ENCODE peak calls at places on chromosomes 4 and X, in four cellular contexts. R, J, Y and K are unnamed samples.

GRCh38 chr4:86451560-86452322 is 91.9 kb upstream of the MAPK10 start:
- DNase-seq in R (no peak), Y (peak; percentile 59), J (no peak), K (no peak)

GRCh38 chr4:71290481-71290880 is 48.3 kb upstream of the SLC4A4 start:
- DNase-seq in J (no peak), R (no peak), Y (no peak), K (no peak)

GRCh38 chr4:147772056-147772455 is 40.2 kb downstream of the ARHGAP10 start:
- DNase-seq in J (no peak), R (no peak), Y (no peak), K (no peak)

GRCh38 chr4:87974856-87975462 is 555 bp upstream of the SPP1 start:
- DNase-seq in R (no peak), J (no peak), Y (peak; percentile 71), K (no peak)

GRCh38 chr4:178752954-178753525 is 1310.8 kb upstream of the AGA start:
- DNase-seq in R (no peak), J (no peak), Y (peak; percentile 76), K (no peak)

GRCh38 chr4:153153339-153153851 is 50.8 kb upstream of the TRIM2 start:
- DNase-seq in Y (no peak), J (peak; percentile 30), R (no peak), K (peak; percentile 57)

GRCh38 chrX:41734530-41734929 is 10.5 kb downstream of the GPR82 start:
- DNase-seq in Y (peak; percentile 55), J (no peak), R (no peak), K (no peak)

GRCh38 chrX:107714196-107714811 is 61.3 kb downstream of the TSC22D3 start:
- DNase-seq in J (no peak), Y (peak; percentile 72), R (no peak), K (no peak)

GRCh38 chr4:76723373-76723772 is 174.6 kb downstream of the SOWAHB start:
- DNase-seq in R (no peak), Y (no peak), J (no peak), K (no peak)

GRCh38 chr4:24736066-24736465 is 59.3 kb upstream of the SOD3 start:
- DNase-seq in R (no peak), J (no peak), Y (peak; percentile 74), K (no peak)

GRCh38 chr4:3464911-3465697 is 2.0 kb downstream of the DOK7 start:
- DNase-seq in R (no peak), J (peak; percentile 7), Y (no peak), K (no peak)

GRCh38 chr4:140049924-140050681 is 103.9 kb downstream of the MAML3 start:
- DNase-seq in J (no peak), Y (peak; percentile 78), R (no peak), K (no peak)
- TF ChIP-seq CTCF in J (peak; percentile 40), Y (peak; percentile 81), R (no peak), K (peak; percentile 60)

GRCh38 chrX:133177202-133177601 is 41.0 kb downstream of the TFDP3 start:
- DNase-seq in R (no peak), Y (no peak), J (no peak), K (no peak)
- H3K27me3 ChIP-seq in R (peaks cover 28% of the 10 kb centered on the region), Y (no peaks in the 10 kb centered on the region), J (no peaks in the 10 kb centered on the region), K (peaks cover 8% of the 10 kb centered on the region)

GRCh38 chr4:1459081-1459480 is 52.8 kb upstream of the NKX1-1 start:
- DNase-seq in J (no peak), R (no peak), Y (peak; percentile 67), K (peak; percentile 31)
- H3K4me3 ChIP-seq in J (no peak overlapping the region), R (no peak overlapping the region), Y (no peak overlapping the region), K (no peak overlapping the region)

GRCh38 chr4:146095091-146095690 is 80.3 kb upstream of the LSM6 start:
- DNase-seq in J (no peak), Y (peak; percentile 76), R (no peak), K (no peak)
- TF ChIP-seq CTCF in J (peak; percentile 66), Y (peak; percentile 94), R (no peak), K (peak; percentile 69)

GRCh38 chrX:25002658-25003015 is 13.1 kb downstream of the ARX start:
- DNase-seq in Y (peak; percentile 67), J (no peak), R (no peak), K (no peak)

GRCh38 chrX:25003066-25003849 is 12.5 kb downstream of the ARX start:
- DNase-seq in Y (peak; percentile 87), J (no peak), R (no peak), K (no peak)

GRCh38 chrX:25004485-25005032 is 11.2 kb downstream of the ARX start:
- DNase-seq in J (no peak), Y (peak; percentile 81), R (no peak), K (no peak)

GRCh38 chrX:25004040-25004439 is 11.7 kb downstream of the ARX start:
- DNase-seq in J (no peak), Y (no peak), R (no peak), K (no peak)

DNA sequence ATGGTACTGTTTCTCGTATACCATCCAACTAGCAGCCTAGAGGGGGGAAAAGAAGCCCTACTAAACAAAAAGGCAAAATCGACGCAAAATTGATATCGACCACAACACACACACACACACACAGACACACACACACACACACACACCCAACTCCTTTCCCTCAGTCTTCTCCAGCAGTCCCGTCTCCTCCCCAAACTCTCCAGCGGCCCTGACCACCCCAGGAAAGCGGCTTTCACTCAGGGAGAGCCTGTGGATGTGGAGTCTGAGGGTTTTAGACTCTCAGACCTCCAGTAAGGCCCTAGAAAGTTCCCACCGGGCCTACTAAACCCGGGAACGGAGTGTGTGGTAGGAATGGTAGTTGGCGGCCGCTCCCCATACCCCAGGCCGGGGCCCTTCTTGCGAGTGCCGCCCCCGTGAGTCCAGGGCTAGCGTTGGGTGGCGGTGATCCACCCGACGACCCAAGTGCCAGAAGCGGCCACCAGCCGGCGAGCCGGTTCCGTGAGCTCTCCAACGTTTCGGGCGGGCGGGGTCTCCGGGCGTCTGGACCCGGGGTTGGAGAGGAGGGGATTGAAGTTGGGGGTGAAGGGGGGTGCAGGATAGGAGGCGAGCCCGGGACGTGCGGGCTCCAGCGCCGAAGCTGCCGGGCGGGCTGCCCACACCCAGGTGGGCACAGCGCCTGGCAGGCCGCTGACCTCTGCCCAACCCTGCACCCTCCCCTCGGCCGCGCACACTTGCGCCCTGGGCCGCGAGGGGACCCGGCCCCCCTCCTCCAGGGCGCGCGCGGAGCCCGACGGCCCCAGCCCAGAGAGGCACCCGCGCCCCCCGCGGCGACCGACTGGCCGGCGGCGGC is 13.7 kb downstream of the ARX start:
- DNase-seq in Y (peak; percentile 80), R (no peak), J (no peak), K (no peak)
- H3K27me3 ChIP-seq in Y (peaks cover 85% of the 10 kb centered on the region), R (peaks cover 80% of the 10 kb centered on the region), J (peaks cover 39% of the 10 kb centered on the region), K (peaks cover 83% of the 10 kb centered on the region)

DNA sequence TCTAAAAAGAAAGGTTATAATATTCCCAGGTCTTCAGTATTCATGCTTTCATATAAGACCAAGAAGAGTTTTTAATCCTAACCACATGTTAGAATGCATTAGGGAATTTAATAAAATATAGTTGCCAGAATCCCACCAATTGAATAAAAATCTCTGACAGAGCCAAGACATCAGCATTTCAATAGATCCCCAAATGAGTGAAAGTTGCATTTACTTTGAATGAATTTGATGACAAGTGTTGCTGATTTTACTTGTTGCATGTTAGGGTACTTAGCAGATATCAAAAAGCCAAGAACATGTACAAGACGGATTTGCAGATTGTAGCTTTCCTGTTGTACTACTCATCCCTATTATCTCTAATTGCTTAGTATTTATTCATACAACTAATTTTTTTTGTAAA is 39.9 kb upstream of the PRR27 start:
- DNase-seq in J (no peak), R (no peak), Y (no peak), K (no peak)
- H3K4me3 ChIP-seq in J (no peak overlapping the region), R (no peak overlapping the region), Y (no peak overlapping the region), K (no peak overlapping the region)

GRCh38 chr4:44725861-44726820 is at the start of gene GNPDA2:
- DNase-seq in R (peak; percentile 72), J (peak; percentile 91), Y (peak; percentile 93), K (peak; percentile 81)
- TF ChIP-seq CTCF in R (no peak), J (peak; percentile 44), Y (peak; percentile 16), K (peak; percentile 39)